ENCODE peak calls at places on chromosomes 16 and 17, in seven cellular contexts. O is stomach, X is GM12865, U is fibroblast of the aortic adventitia, F is choroid plexus epithelial cell, Z is fibroblast of villous mesenchyme, W is heart left ventricle. C is an unnamed sample.
A peak's percentile ranks its signal among the peaks of the same experiment; 100 is the strongest.

GRCh38 chr17:50634123-50634914 is at the start of gene ABCC3:
- DNase-seq in U (peak; percentile 38), F (no peak), W (no peak), X (peak; percentile 24), O (peak; percentile 75), Z (peak; percentile 70), C (no peak)

GRCh38 chr17:77318491-77319210 is 177.9 kb downstream of the SEC14L1 start:
- DNase-seq in W (peak; percentile 64), O (peak; percentile 44), X (no peak), U (peak; percentile 66), Z (peak; percentile 70), F (peak; percentile 57), C (no peak)

GRCh38 chr17:8479431-8479947 is 43.8 kb downstream of the NDEL1 start:
- DNase-seq in Z (peak; percentile 47), F (no peak), W (no peak), O (no peak), X (no peak), U (peak; percentile 97), C (no peak)

GRCh38 chr16:813204-813915 is 12.8 kb upstream of the GNG13 start:
- DNase-seq in Z (peak; percentile 17), F (peak; percentile 19), W (no peak), O (no peak), X (peak; percentile 38), U (peak; percentile 21), C (no peak)

GRCh38 chr17:82502207-82502606 is 17.3 kb upstream of the FOXK2 start:
- DNase-seq in X (no peak), O (no peak), W (no peak), F (no peak), Z (peak; percentile 48), U (peak; percentile 77), C (peak; percentile 59)

GRCh38 chr17:3843935-3844516 is 2.0 kb downstream of the NCBP3 start:
- DNase-seq in W (no peak), F (peak; percentile 62), X (peak; percentile 68), U (peak; percentile 34), Z (peak; percentile 16), O (peak; percentile 57), C (no peak)

GRCh38 chr16:2969545-2970521 is 685 bp downstream of the PAQR4 start:
- DNase-seq in F (peak; percentile 21), W (peak; percentile 85), O (peak; percentile 69), Z (peak; percentile 30), U (peak; percentile 16), X (peak; percentile 86), C (no peak)

GRCh38 chr17:7234100-7235012 is at the start of gene DVL2:
- DNase-seq in Z (peak; percentile 96), F (peak; percentile 97), U (peak; percentile 93), W (peak; percentile 96), X (peak; percentile 97), O (peak; percentile 96), C (peak; percentile 96)

GRCh38 chr17:44557653-44558285 is 485 bp downstream of the FZD2 start:
- DNase-seq in W (peak; percentile 76), U (peak; percentile 66), F (peak; percentile 84), Z (peak; percentile 80), X (peak; percentile 41), O (peak; percentile 36), C (no peak)

GRCh38 chr17:64648234-64648633 is 13.9 kb downstream of the SMURF2 start:
- DNase-seq in F (no peak), X (no peak), U (no peak), W (no peak), Z (no peak), O (no peak), C (no peak)

GRCh38 chr17:62809656-62810055 is 1.5 kb upstream of the MARCHF10 start:
- DNase-seq in O (no peak), Z (no peak), W (no peak), F (peak; percentile 30), U (no peak), X (no peak), C (no peak)

GRCh38 chr17:36524428-36524876 is 10.2 kb downstream of the MYO19 start:
- DNase-seq in U (no peak), X (no peak), W (no peak), O (no peak), Z (no peak), F (no peak), C (no peak)

GRCh38 chr17:28908640-28909098 is 5.8 kb upstream of the DHRS13 start:
- DNase-seq in U (peak; percentile 87), F (peak; percentile 48), X (no peak), Z (peak; percentile 86), O (no peak), W (no peak), C (no peak)

GRCh38 chr17:28910534-28910933 is 7.7 kb upstream of the DHRS13 start:
- DNase-seq in F (no peak), U (no peak), Z (no peak), W (no peak), X (no peak), O (no peak), C (no peak)

GRCh38 chr17:28912938-28913333 is 10.1 kb upstream of the DHRS13 start:
- DNase-seq in X (no peak), Z (no peak), O (no peak), W (no peak), F (no peak), U (no peak), C (no peak)

GRCh38 chr17:28911411-28912045 is 8.6 kb upstream of the DHRS13 start:
- DNase-seq in O (no peak), F (no peak), Z (no peak), X (no peak), U (no peak), W (no peak), C (no peak)

GRCh38 chr17:28912281-28912937 is 9.5 kb upstream of the DHRS13 start:
- DNase-seq in X (no peak), U (no peak), F (no peak), W (no peak), Z (no peak), O (no peak), C (no peak)
- TF ChIP-seq CTCF in X (peak; percentile 16), U (peak; percentile 24), F (peak; percentile 40), W (no peak), Z (peak; percentile 33), O (no peak), C (no peak)

GRCh38 chr16:15640966-15641365 is 2.0 kb downstream of the MARF1 start:
- DNase-seq in U (no peak), W (no peak), O (no peak), F (no peak), X (peak; percentile 33), Z (no peak), C (no peak)

GRCh38 chr16:15635926-15636325 is 7.0 kb downstream of the MARF1 start:
- DNase-seq in X (no peak), Z (no peak), F (no peak), U (no peak), O (no peak), W (no peak), C (no peak)

GRCh38 chr16:15631730-15632409 is 11.1 kb downstream of the MARF1 start:
- DNase-seq in O (no peak), W (no peak), U (no peak), X (no peak), F (no peak), Z (peak; percentile 60), C (no peak)

GRCh38 chr16:15639061-15639568 is 3.8 kb downstream of the MARF1 start:
- DNase-seq in O (no peak), F (no peak), U (no peak), X (peak; percentile 69), Z (no peak), W (no peak), C (no peak)

DNA sequence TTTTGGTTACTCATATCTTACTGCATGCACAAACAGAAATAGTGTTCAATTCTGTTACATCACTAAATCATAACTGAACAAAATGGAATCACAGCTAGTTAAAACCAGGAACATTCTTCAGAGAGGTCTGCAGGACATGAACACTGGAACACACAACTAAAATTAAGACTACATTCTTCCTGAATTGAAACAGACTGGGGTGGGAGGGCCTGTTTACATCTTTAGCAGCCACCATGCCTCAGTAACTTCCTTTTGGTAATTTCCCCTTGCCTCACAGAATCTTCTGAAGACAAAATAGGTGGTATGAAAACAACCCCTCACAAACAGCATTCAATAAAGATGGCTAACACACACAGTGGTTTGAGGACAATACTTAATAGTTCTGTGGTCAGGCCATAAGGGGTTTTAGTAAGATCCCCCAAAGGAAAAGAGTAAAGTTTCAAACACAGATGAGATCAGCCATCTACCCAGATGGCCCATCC is 6.5 kb downstream of the MARF1 start:
- DNase-seq in F (no peak), W (no peak), X (peak; percentile 64), Z (peak; percentile 70), O (no peak), U (no peak), C (no peak)
- H3K4me3 ChIP-seq in F (no peak overlapping the region), W (no peak overlapping the region), X (no peak overlapping the region), Z (no peak overlapping the region), O (no peak overlapping the region), U (no peak overlapping the region), C (no peak overlapping the region)

GRCh38 chr16:30535777-30536190 is 1.1 kb upstream of the ZNF747 start:
- DNase-seq in F (peak; percentile 88), O (peak; percentile 78), U (peak; percentile 66), X (peak; percentile 89), Z (peak; percentile 80), W (peak; percentile 86), C (peak; percentile 76)
- TF ChIP-seq CTCF in F (peak; percentile 90), O (peak; percentile 22), U (peak; percentile 74), X (peak; percentile 72), Z (peak; percentile 76), W (peak; percentile 67), C (peak; percentile 38)

GRCh38 chr17:1107083-1107776 is 72.6 kb downstream of the ABR start:
- DNase-seq in O (no peak), U (no peak), W (no peak), Z (no peak), X (no peak), F (no peak), C (no peak)
- H3K4me3 ChIP-seq in O (peak overlapping the region; percentile 78), U (peak overlapping the region; percentile 74), W (no peak overlapping the region), Z (no peak overlapping the region), X (no peak overlapping the region), F (no peak overlapping the region), C (peak overlapping the region; percentile 96)

DNA sequence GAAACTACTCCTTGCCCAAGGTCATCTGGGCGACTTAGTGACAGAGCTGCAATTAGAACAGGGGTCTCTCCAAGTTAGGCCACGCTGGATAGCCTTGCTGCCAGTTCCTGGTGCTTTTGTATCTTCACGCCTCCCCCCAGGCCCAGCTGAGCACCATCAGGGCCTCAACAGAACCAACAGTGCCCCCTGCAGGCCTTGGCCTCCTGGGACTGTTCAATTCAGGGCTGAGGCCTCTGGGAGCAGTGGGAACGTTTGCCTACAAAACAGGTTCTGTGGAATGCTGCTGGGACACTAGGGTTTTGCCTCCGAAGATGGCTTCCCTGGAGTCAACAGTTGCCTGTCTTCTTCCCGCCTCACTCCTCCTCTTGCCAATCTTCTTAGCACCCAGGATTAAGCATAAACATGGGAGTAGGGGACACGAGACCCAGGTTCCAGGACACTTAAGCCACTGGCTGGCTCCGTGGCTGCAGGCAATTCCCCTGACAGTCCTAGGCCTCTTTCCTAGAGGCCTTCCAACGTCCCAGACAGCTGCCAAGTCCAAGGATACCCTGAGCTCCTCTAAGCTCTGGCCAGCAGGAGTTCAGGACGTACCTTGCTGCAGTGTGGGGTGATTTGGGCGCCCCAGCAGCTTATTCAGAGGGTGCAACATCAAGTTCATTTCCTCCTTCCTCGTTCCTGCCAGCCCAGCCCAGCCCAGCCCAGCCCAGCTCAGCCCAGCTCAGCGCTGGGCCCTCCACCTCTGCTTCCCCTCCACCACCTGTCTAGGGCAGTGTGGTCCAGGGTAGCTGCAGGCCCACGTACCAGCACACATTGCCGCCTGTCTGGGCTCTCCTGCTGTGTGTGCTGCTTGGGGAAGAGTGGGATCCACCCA is 246.6 kb upstream of the RPL38 start:
- DNase-seq in W (no peak), F (peak; percentile 18), U (no peak), X (peak; percentile 55), Z (peak; percentile 10), O (peak; percentile 59), C (peak; percentile 62)
- TF ChIP-seq CTCF in W (peak; percentile 54), F (peak; percentile 49), U (no peak), X (peak; percentile 58), Z (peak; percentile 53), O (peak; percentile 10), C (no peak)